ENCODE peak calls at places on chromosomes 7 and 10, in eight cellular contexts. M is mammary epithelial cell, S is left ventricle myocardium inferior, A is astrocyte, N is HCT116, V is H1, U is heart left ventricle, J is neural progenitor cell. C is an unnamed sample.

GRCh38 chr10:49559476-49559875 is 20.6 kb upstream of the ERCC6 start:
- DNase-seq in M (no peak), S (no peak), A (no peak), N (no peak), V (no peak), U (no peak), J (no peak), C (no peak)

GRCh38 chr7:117019786-117020604 is 66.7 kb downstream of the ST7 start:
- DNase-seq in M (peak; percentile 92), S (peak; percentile 57), A (peak; percentile 96), N (peak; percentile 54), V (peak; percentile 55), U (peak; percentile 77), J (peak; percentile 96), C (no peak)

GRCh38 chr7:128084896-128085608 is 53.8 kb upstream of the LRRC4 start:
- DNase-seq in M (no peak), S (peak; percentile 63), A (peak; percentile 55), N (no peak), V (no peak), U (peak; percentile 49), J (no peak), C (no peak)

GRCh38 chr10:47291682-47292081 is 8.3 kb upstream of the GDF10 start:
- DNase-seq in M (no peak), S (no peak), A (no peak), N (no peak), V (no peak), U (no peak), J (no peak), C (no peak)

GRCh38 chr7:139674752-139675126 is 103.1 kb downstream of the HIPK2 start:
- DNase-seq in M (no peak), S (no peak), A (no peak), N (no peak), V (no peak), U (no peak), J (no peak), C (no peak)

GRCh38 chr7:151598045-151598444 is 78.3 kb upstream of the RHEB start:
- DNase-seq in M (peak; percentile 88), S (no peak), A (peak; percentile 96), N (peak; percentile 48), V (no peak), U (no peak), J (no peak), C (no peak)

GRCh38 chr10:71728218-71728737 is 8.7 kb upstream of the C10orf105 start:
- DNase-seq in M (no peak), S (no peak), A (no peak), N (no peak), V (no peak), U (no peak), J (peak; percentile 64), C (no peak)

GRCh38 chr7:151133266-151133985 is 34.1 kb downstream of the GBX1 start:
- DNase-seq in M (no peak), S (peak; percentile 5), A (no peak), N (no peak), V (no peak), U (no peak), J (no peak), C (no peak)

GRCh38 chr7:117682681-117683385 is 190.4 kb downstream of the CTTNBP2 start:
- DNase-seq in M (peak; percentile 48), S (no peak), A (no peak), N (no peak), V (no peak), U (no peak), J (no peak), C (no peak)

GRCh38 chr7:95581446-95581845 is 14.9 kb downstream of the PDK4 start:
- DNase-seq in M (no peak), S (no peak), A (no peak), N (no peak), V (no peak), U (no peak), J (no peak), C (no peak)

GRCh38 chr10:12973149-12973718 is 28.3 kb downstream of the CCDC3 start:
- DNase-seq in M (no peak), S (no peak), A (no peak), N (no peak), V (no peak), U (no peak), J (peak; percentile 6), C (no peak)

GRCh38 chr7:105794741-105795729 is 81.4 kb downstream of the ATXN7L1 start:
- DNase-seq in M (peak; percentile 30), S (peak; percentile 48), A (peak; percentile 51), N (no peak), V (no peak), U (peak; percentile 40), J (no peak), C (no peak)

GRCh38 chr7:12493866-12494265 is 76.7 kb upstream of the SCIN start:
- DNase-seq in M (no peak), S (no peak), A (peak; percentile 15), N (no peak), V (no peak), U (no peak), J (no peak), C (no peak)

GRCh38 chr10:29946953-29947700 is 112.3 kb downstream of the JCAD start:
- DNase-seq in M (peak; percentile 88), S (peak; percentile 22), A (peak; percentile 94), N (no peak), V (peak; percentile 50), U (peak; percentile 42), J (peak; percentile 27), C (no peak)

GRCh38 chr10:80504897-80505465 is 32.7 kb upstream of the SH2D4B start:
- DNase-seq in M (peak; percentile 31), S (no peak), A (no peak), N (no peak), V (no peak), U (no peak), J (no peak), C (no peak)

GRCh38 chr7:2044883-2045471 is 187.8 kb downstream of the MAD1L1 start:
- DNase-seq in M (no peak), S (peak; percentile 5), A (no peak), N (no peak), V (no peak), U (no peak), J (no peak), C (no peak)

GRCh38 chr7:158648787-158649186 is 55.8 kb downstream of the NCAPG2 start:
- DNase-seq in M (no peak), S (no peak), A (peak; percentile 29), N (no peak), V (no peak), U (no peak), J (no peak), C (no peak)

GRCh38 chr7:108613147-108613948 is 43.7 kb downstream of the DNAJB9 start:
- DNase-seq in M (peak; percentile 30), S (no peak), A (peak; percentile 6), N (peak; percentile 33), V (no peak), U (no peak), J (peak; percentile 62), C (no peak)

GRCh38 chr7:16114633-16115032 is 306.7 kb downstream of the CRPPA start:
- DNase-seq in M (peak; percentile 18), S (no peak), A (peak; percentile 10), N (peak; percentile 52), V (no peak), U (no peak), J (no peak), C (no peak)

GRCh38 chr7:93799750-93800357 is 90.7 kb downstream of the TFPI2 start:
- DNase-seq in M (peak; percentile 12), S (no peak), A (peak; percentile 11), N (no peak), V (no peak), U (no peak), J (peak; percentile 13), C (no peak)

GRCh38 chr10:79628083-79628482 is 17.3 kb downstream of the SFTPA1 start:
- DNase-seq in M (no peak), S (no peak), A (no peak), N (no peak), V (no peak), U (no peak), J (no peak), C (no peak)

GRCh38 chr7:157612009-157612663 is 275.3 kb downstream of the DNAJB6 start:
- DNase-seq in M (no peak), S (no peak), A (no peak), N (no peak), V (no peak), U (no peak), J (no peak), C (no peak)

GRCh38 chr7:157610671-157611295 is 274.0 kb downstream of the DNAJB6 start:
- DNase-seq in M (no peak), S (no peak), A (peak; percentile 5), N (no peak), V (no peak), U (no peak), J (no peak), C (no peak)

GRCh38 chr7:157611341-157611740 is 274.5 kb downstream of the DNAJB6 start:
- DNase-seq in M (no peak), S (no peak), A (no peak), N (no peak), V (no peak), U (no peak), J (no peak), C (no peak)

GRCh38 chr7:157609516-157609915 is 272.7 kb downstream of the DNAJB6 start:
- DNase-seq in M (no peak), S (no peak), A (no peak), N (no peak), V (no peak), U (no peak), J (no peak), C (no peak)

GRCh38 chr7:157609932-157610640 is 273.3 kb downstream of the DNAJB6 start:
- DNase-seq in M (no peak), S (no peak), A (no peak), N (no peak), V (no peak), U (no peak), J (no peak), C (no peak)
- H3K9me3 ChIP-seq in M (peaks cover 48% of the 10 kb centered on the region), S (no peaks in the 10 kb centered on the region), A (no peaks in the 10 kb centered on the region), N (no peaks in the 10 kb centered on the region), V (no peaks in the 10 kb centered on the region), U (no peaks in the 10 kb centered on the region), J (no peaks in the 10 kb centered on the region), C (no peaks in the 10 kb centered on the region)

GRCh38 chr10:44020322-44021111 is 364.4 kb downstream of the CXCL12 start:
- DNase-seq in M (peak; percentile 37), S (no peak), A (no peak), N (no peak), V (no peak), U (no peak), J (no peak), C (no peak)
- TF ChIP-seq CTCF in M (no peak), S (no peak), A (no peak), N (no peak), V (no peak), U (no peak), J (no peak), C (no peak)

GRCh38 chr7:23966941-23967340 is 256.9 kb downstream of the STK31 start:
- DNase-seq in M (peak; percentile 13), S (no peak), A (no peak), N (no peak), V (no peak), U (no peak), J (no peak), C (no peak)
- H3K9me3 ChIP-seq in M (no peaks in the 10 kb centered on the region), S (no peaks in the 10 kb centered on the region), A (no peaks in the 10 kb centered on the region), N (no peaks in the 10 kb centered on the region), V (no peaks in the 10 kb centered on the region), U (no peaks in the 10 kb centered on the region), J (no peaks in the 10 kb centered on the region), C (no peaks in the 10 kb centered on the region)

DNA sequence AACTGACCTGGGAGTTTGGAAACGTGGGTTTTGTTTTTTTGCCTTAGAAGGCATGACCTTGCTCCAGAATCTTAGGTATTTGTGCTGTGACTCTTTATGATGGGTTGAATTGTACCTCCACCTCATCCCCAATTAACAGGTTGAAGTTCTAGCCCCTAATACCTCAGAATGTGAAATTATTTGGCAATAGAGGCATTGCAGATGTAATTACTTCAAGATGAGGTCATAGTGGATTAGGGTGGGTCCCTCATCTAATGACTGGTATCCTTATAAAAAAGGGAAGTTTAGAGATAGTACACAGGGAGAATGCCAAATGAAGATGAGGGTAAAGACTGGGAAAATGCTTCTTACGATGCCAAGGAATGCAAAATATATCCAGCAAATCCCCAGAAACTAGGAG is 3.0 kb upstream of the FAM200A start:
- DNase-seq in M (no peak), S (no peak), A (no peak), N (no peak), V (no peak), U (no peak), J (no peak), C (no peak)
- TF ChIP-seq CTCF in M (no peak), S (no peak), A (no peak), N (no peak), V (no peak), U (no peak), J (no peak), C (no peak)

C was measured in esophagus squamous epithelium.